ENCODE peak calls at places on chromosome 5, in ten cellular contexts. N is HFF-Myc; Z is cerebellar cortex; W is A549; R is cardiac septum; M is sciatic nerve; Y is stimulated activated CD4-positive, alpha-beta T cell treated with anti-CD3 and anti-CD28 coated beads, Interleukin-4, amount 100 ng/mL, for 24 hours; L is SK-N-DZ; A is CD8-positive, alpha-beta memory T cell; C is HS-5. I is an unnamed sample.

GRCh38 chr5:72307573-72307967 is 12.5 kb downstream of the MRPS27 start:
- DNase-seq in L (no peak), C (no peak), N (no peak), Z (no peak), Y (no peak), M (no peak), A (no peak), W (no peak), R (no peak), I (no peak)

GRCh38 chr5:756865-757345 is 27.6 kb downstream of the ZDHHC11B start:
- DNase-seq in C (no peak), W (no peak), Y (no peak), R (peak; percentile 76), N (no peak), Z (no peak), A (no peak), L (no peak), M (peak; percentile 55), I (no peak)

GRCh38 chr5:168681556-168682183 is 102.5 kb upstream of the PANK3 start:
- DNase-seq in M (no peak), L (no peak), W (no peak), N (no peak), Y (no peak), R (no peak), Z (no peak), C (no peak), A (no peak), I (peak; percentile 7)

GRCh38 chr5:67028371-67028770 is 168.2 kb downstream of the CD180 start:
- DNase-seq in R (no peak), N (no peak), W (no peak), L (no peak), A (no peak), C (peak; percentile 6), Y (no peak), Z (no peak), M (no peak), I (no peak)

GRCh38 chr5:174235226-174235992 is 189.9 kb downstream of the NSG2 start:
- DNase-seq in L (no peak), M (no peak), Y (no peak), Z (no peak), A (no peak), W (no peak), C (no peak), R (no peak), N (no peak), I (no peak)

GRCh38 chr5:90691533-90691932 is 132.9 kb downstream of the ADGRV1 start:
- DNase-seq in Z (no peak), W (no peak), Y (no peak), M (no peak), N (no peak), L (no peak), R (no peak), A (no peak), C (no peak), I (no peak)

GRCh38 chr5:34684281-34684979 is 28.3 kb downstream of the RAI14 start:
- DNase-seq in W (peak; percentile 80), C (no peak), L (no peak), R (no peak), N (no peak), M (no peak), Y (no peak), Z (no peak), A (no peak), I (peak; percentile 60)

GRCh38 chr5:1155191-1156032 is 43.5 kb upstream of the SLC12A7 start:
- DNase-seq in L (no peak), C (no peak), R (no peak), Y (no peak), M (no peak), W (no peak), Z (no peak), A (no peak), N (no peak), I (no peak)

GRCh38 chr5:134138416-134139376 is 24.2 kb downstream of the TCF7 start:
- DNase-seq in R (peak; percentile 35), L (no peak), N (no peak), A (no peak), Z (no peak), Y (peak; percentile 80), C (no peak), M (no peak), W (no peak), I (peak; percentile 59)

GRCh38 chr5:40683351-40683750 is 3.6 kb downstream of the PTGER4 start:
- DNase-seq in Z (no peak), L (no peak), W (no peak), R (no peak), C (no peak), Y (no peak), M (no peak), N (no peak), A (no peak), I (no peak)

GRCh38 chr5:107867266-107867665 is 196.5 kb upstream of the EFNA5 start:
- DNase-seq in C (no peak), N (no peak), A (no peak), W (no peak), Y (no peak), Z (no peak), L (no peak), R (no peak), M (no peak), I (no peak)

GRCh38 chr5:61578858-61579503 is 246.9 kb downstream of the ZSWIM6 start:
- DNase-seq in N (no peak), Z (no peak), Y (no peak), R (no peak), A (no peak), L (no peak), C (no peak), M (no peak), W (no peak), I (no peak)

GRCh38 chr5:151196556-151197290 is 27.2 kb downstream of the CCDC69 start:
- DNase-seq in A (peak; percentile 19), R (no peak), W (no peak), Z (no peak), L (no peak), Y (no peak), C (no peak), N (no peak), M (no peak), I (no peak)

GRCh38 chr5:137199966-137200365 is 299.2 kb downstream of the SPOCK1 start:
- DNase-seq in C (no peak), Y (no peak), W (peak; percentile 20), A (no peak), N (no peak), L (no peak), Z (no peak), R (no peak), M (no peak), I (peak; percentile 54)

GRCh38 chr5:3000631-3001030 is 249.2 kb upstream of the IRX2 start:
- DNase-seq in L (no peak), Y (no peak), R (no peak), A (no peak), Z (no peak), W (no peak), C (no peak), N (no peak), M (no peak), I (no peak)

GRCh38 chr5:126575644-126576043 is 19.4 kb downstream of the ALDH7A1 start:
- DNase-seq in Z (no peak), L (no peak), R (no peak), N (no peak), Y (no peak), W (no peak), C (no peak), A (no peak), M (no peak), I (no peak)

GRCh38 chr5:83220331-83220730 is 143.0 kb downstream of the XRCC4 start:
- DNase-seq in Y (no peak), A (no peak), R (no peak), Z (no peak), N (peak; percentile 5), M (no peak), W (no peak), C (no peak), L (peak; percentile 95), I (no peak)

GRCh38 chr5:34699155-34700077 is 43.3 kb downstream of the RAI14 start:
- DNase-seq in W (no peak), Z (no peak), N (no peak), R (no peak), C (no peak), M (no peak), Y (no peak), A (no peak), L (no peak), I (no peak)

GRCh38 chr5:6713274-6714181 is at the start of gene TENT4A:
- DNase-seq in Z (no peak), R (no peak), Y (no peak), A (no peak), C (no peak), L (no peak), N (no peak), M (peak; percentile 75), W (peak; percentile 6), I (no peak)

GRCh38 chr5:169296456-169297220 is 4.3 kb downstream of the SLIT3 start:
- DNase-seq in R (no peak), M (no peak), W (peak; percentile 29), Y (no peak), N (peak; percentile 70), C (no peak), A (no peak), Z (no peak), L (no peak), I (no peak)

GRCh38 chr5:137834498-137834897 is 33.2 kb upstream of the MYOT start:
- DNase-seq in W (no peak), N (no peak), R (no peak), A (no peak), L (no peak), C (no peak), Z (peak; percentile 19), M (no peak), Y (no peak), I (no peak)

I was measured in foreskin keratinocyte.